ENCODE peak calls at places on chromosome 12, in four cellular contexts. One of them, this sample, is unnamed.

GRCh38 chr12:24172031-24172772 is 222.7 kb upstream of the SOX5 start:
- DNase-seq in WTC11: peak; percentile 49
- DNase-seq in A549: no peak
- DNase-seq in HepG2: no peak
- DNase-seq in this sample: no peak

GRCh38 chr12:93550748-93551611 is 21.5 kb upstream of the SOCS2 start:
- DNase-seq in HepG2: no peak
- DNase-seq in A549: no peak
- DNase-seq in WTC11: no peak
- DNase-seq in this sample: no peak

GRCh38 chr12:112430929-112431328 is 12.2 kb downstream of the PTPN11 start:
- DNase-seq in WTC11: no peak
- DNase-seq in HepG2: no peak
- DNase-seq in A549: no peak
- DNase-seq in this sample: no peak

GRCh38 chr12:116138781-116139180 is 138.7 kb downstream of the MED13L start:
- DNase-seq in A549: no peak
- DNase-seq in HepG2: no peak
- DNase-seq in WTC11: no peak
- DNase-seq in this sample: no peak

GRCh38 chr12:57235012-57235727 is 5.7 kb downstream of the SHMT2 start:
- DNase-seq in HepG2: peak; percentile 63
- DNase-seq in A549: no peak
- DNase-seq in WTC11: peak; percentile 56
- DNase-seq in this sample: peak; percentile 74

GRCh38 chr12:103852498-103852992 is 11.5 kb upstream of the NT5DC3 start:
- DNase-seq in WTC11: no peak
- DNase-seq in A549: no peak
- DNase-seq in HepG2: peak; percentile 75
- DNase-seq in this sample: no peak

GRCh38 chr12:12901158-12901791 is 9.9 kb downstream of the GPRC5A start:
- DNase-seq in WTC11: no peak
- DNase-seq in HepG2: peak; percentile 37
- DNase-seq in A549: peak; percentile 55
- DNase-seq in this sample: no peak

GRCh38 chr12:116604151-116604550 is 45.0 kb downstream of the MAP1LC3B2 start:
- DNase-seq in A549: no peak
- DNase-seq in WTC11: no peak
- DNase-seq in HepG2: no peak
- DNase-seq in this sample: no peak

GRCh38 chr12:100494026-100494425 is 20.4 kb downstream of the NR1H4 start:
- DNase-seq in A549: no peak
- DNase-seq in WTC11: no peak
- DNase-seq in HepG2: no peak
- DNase-seq in this sample: no peak

GRCh38 chr12:114665411-114666181 is 18.4 kb downstream of the TBX3 start:
- DNase-seq in A549: no peak
- DNase-seq in HepG2: no peak
- DNase-seq in WTC11: no peak
- DNase-seq in this sample: no peak

GRCh38 chr12:25557830-25558436 is 4.8 kb upstream of the LMNTD1 start:
- DNase-seq in A549: peak; percentile 8
- DNase-seq in WTC11: peak; percentile 12
- DNase-seq in HepG2: peak; percentile 11
- DNase-seq in this sample: peak; percentile 16

GRCh38 chr12:26058818-26059217 is 66.0 kb downstream of the BHLHE41 start:
- DNase-seq in HepG2: no peak
- DNase-seq in A549: no peak
- DNase-seq in WTC11: no peak
- DNase-seq in this sample: no peak

GRCh38 chr12:6069452-6070093 is 54.9 kb downstream of the VWF start:
- DNase-seq in WTC11: no peak
- DNase-seq in A549: no peak
- DNase-seq in HepG2: no peak
- DNase-seq in this sample: peak; percentile 34

DNA sequence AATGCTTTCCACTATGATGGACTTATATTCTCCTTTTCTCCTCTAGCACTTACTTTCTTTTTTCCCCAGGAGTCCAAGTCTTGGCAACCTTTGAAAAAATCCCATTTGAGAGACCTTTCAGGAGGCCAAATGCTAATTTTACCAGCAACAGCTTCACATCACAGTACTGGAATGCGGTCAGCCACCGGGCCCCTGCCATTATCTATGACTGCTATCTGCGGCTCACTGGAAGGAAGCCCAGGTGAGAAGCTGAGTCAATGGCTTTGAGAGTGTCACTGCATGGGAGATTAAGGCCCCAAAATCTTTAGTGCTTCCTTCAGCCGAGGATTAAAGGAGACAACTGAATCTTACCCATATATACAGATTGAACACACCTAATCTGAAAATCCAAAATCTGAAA is 64.2 kb downstream of the ERGIC2 start:
- DNase-seq in A549: no peak
- DNase-seq in WTC11: peak; percentile 35
- DNase-seq in HepG2: no peak
- DNase-seq in this sample: no peak
- TF ChIP-seq NR3C1 in A549: no peak
- TF ChIP-seq NR3C1 in WTC11: no peak
- TF ChIP-seq NR3C1 in HepG2: no peak
- TF ChIP-seq NR3C1 in this sample: no peak

GRCh38 chr12:95940514-95940913 is 1.9 kb downstream of the CCDC38 start:
- DNase-seq in A549: no peak
- DNase-seq in WTC11: no peak
- DNase-seq in HepG2: peak; percentile 91
- DNase-seq in this sample: no peak

GRCh38 chr12:95943231-95943842 is at the start of gene AMDHD1:
- DNase-seq in HepG2: peak; percentile 45
- DNase-seq in A549: peak; percentile 80
- DNase-seq in WTC11: peak; percentile 65
- DNase-seq in this sample: no peak

GRCh38 chr12:95944108-95944704 is 1.1 kb downstream of the AMDHD1 start:
- DNase-seq in WTC11: no peak
- DNase-seq in HepG2: no peak
- DNase-seq in A549: no peak
- DNase-seq in this sample: no peak

GRCh38 chr12:95942106-95942531 is 295 bp downstream of the CCDC38 start:
- DNase-seq in WTC11: no peak
- DNase-seq in HepG2: peak; percentile 46
- DNase-seq in A549: peak; percentile 27
- DNase-seq in this sample: no peak

GRCh38 chr12:95942532-95943230 is at the start of gene CCDC38:
- DNase-seq in A549: peak; percentile 99
- DNase-seq in WTC11: peak; percentile 70
- DNase-seq in HepG2: peak; percentile 88
- DNase-seq in this sample: peak; percentile 14
- TF ChIP-seq NR3C1 in A549: no peak
- TF ChIP-seq NR3C1 in WTC11: no peak
- TF ChIP-seq NR3C1 in HepG2: no peak
- TF ChIP-seq NR3C1 in this sample: no peak

GRCh38 chr12:50933459-50934124 is 18.8 kb upstream of the HIGD1C start:
- DNase-seq in WTC11: no peak
- DNase-seq in HepG2: peak; percentile 70
- DNase-seq in A549: no peak
- DNase-seq in this sample: peak; percentile 72
- TF ChIP-seq NR3C1 in WTC11: no peak
- TF ChIP-seq NR3C1 in HepG2: no peak
- TF ChIP-seq NR3C1 in A549: no peak
- TF ChIP-seq NR3C1 in this sample: no peak

DNA sequence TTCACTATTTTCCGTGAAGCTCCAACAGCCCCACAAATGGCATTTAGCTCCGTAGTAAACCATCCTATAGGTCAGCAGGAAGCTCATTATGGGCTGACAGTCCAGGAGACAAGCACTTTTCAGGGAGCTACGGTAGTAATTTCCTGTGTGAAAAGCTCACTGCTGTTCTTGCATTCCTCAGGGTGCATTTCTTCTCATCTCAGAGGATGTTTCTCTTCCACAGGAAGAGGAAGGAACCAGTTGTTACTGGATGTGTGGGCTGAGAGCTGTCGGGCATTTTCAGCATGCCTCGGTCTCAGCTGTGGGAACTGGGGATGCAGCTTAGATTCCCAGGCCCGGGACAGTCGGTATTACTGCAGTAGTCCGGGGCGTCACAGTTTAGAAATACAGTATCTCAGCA is 72.7 kb downstream of the GALNT4 start:
- DNase-seq in A549: no peak
- DNase-seq in HepG2: no peak
- DNase-seq in WTC11: peak; percentile 70
- DNase-seq in this sample: no peak
- TF ChIP-seq NR3C1 in A549: no peak
- TF ChIP-seq NR3C1 in HepG2: no peak
- TF ChIP-seq NR3C1 in WTC11: no peak
- TF ChIP-seq NR3C1 in this sample: no peak